ENCODE peak calls at places on chromosomes 2 and 18, in four cellular contexts. One of them, this sample, is unnamed.

GRCh38 chr18:62105373-62105772 is 81.5 kb downstream of the PIGN start:
- DNase-seq in neuronal stem cell: no peak
- DNase-seq in mesenchymal stem cell: no peak
- DNase-seq in H1: no peak
- DNase-seq in this sample: no peak

GRCh38 chr2:8576525-8577157 is 105.2 kb upstream of the ID2 start:
- DNase-seq in neuronal stem cell: no peak
- DNase-seq in mesenchymal stem cell: no peak
- DNase-seq in H1: no peak
- DNase-seq in this sample: no peak

GRCh38 chr2:104412384-104412783 is 441.5 kb upstream of the POU3F3 start:
- DNase-seq in mesenchymal stem cell: no peak
- DNase-seq in H1: no peak
- DNase-seq in neuronal stem cell: no peak
- DNase-seq in this sample: no peak

GRCh38 chr18:48674758-48675157 is 135.9 kb downstream of the CTIF start:
- DNase-seq in neuronal stem cell: no peak
- DNase-seq in mesenchymal stem cell: no peak
- DNase-seq in H1: no peak
- DNase-seq in this sample: no peak

GRCh38 chr2:237538901-237539300 is 27.5 kb upstream of the PRLH start:
- DNase-seq in mesenchymal stem cell: no peak
- DNase-seq in neuronal stem cell: no peak
- DNase-seq in H1: no peak
- DNase-seq in this sample: no peak

GRCh38 chr18:3368193-3368592 is 81.8 kb upstream of the TGIF1 start:
- DNase-seq in H1: no peak
- DNase-seq in neuronal stem cell: no peak
- DNase-seq in mesenchymal stem cell: peak; percentile 19
- DNase-seq in this sample: no peak

GRCh38 chr2:159140070-159140774 is 146.3 kb downstream of the WDSUB1 start:
- DNase-seq in H1: no peak
- DNase-seq in mesenchymal stem cell: peak; percentile 93
- DNase-seq in neuronal stem cell: no peak
- DNase-seq in this sample: no peak

GRCh38 chr2:46866770-46867246 is 48.8 kb downstream of the MCFD2 start:
- DNase-seq in neuronal stem cell: no peak
- DNase-seq in mesenchymal stem cell: no peak
- DNase-seq in H1: no peak
- DNase-seq in this sample: no peak

GRCh38 chr2:85537600-85538506 is 1.1 kb upstream of the MAT2A start:
- DNase-seq in neuronal stem cell: peak; percentile 51
- DNase-seq in H1: peak; percentile 56
- DNase-seq in mesenchymal stem cell: peak; percentile 68
- DNase-seq in this sample: peak; percentile 21

GRCh38 chr2:8647462-8647857 is 34.4 kb upstream of the ID2 start:
- DNase-seq in mesenchymal stem cell: no peak
- DNase-seq in neuronal stem cell: no peak
- DNase-seq in H1: no peak
- DNase-seq in this sample: no peak

GRCh38 chr18:43034683-43035500 is 80.6 kb downstream of the RIT2 start:
- DNase-seq in neuronal stem cell: no peak
- DNase-seq in mesenchymal stem cell: no peak
- DNase-seq in H1: peak; percentile 63
- DNase-seq in this sample: peak; percentile 61

GRCh38 chr18:58391932-58392331 is 237.0 kb downstream of the ALPK2 start:
- DNase-seq in mesenchymal stem cell: no peak
- DNase-seq in neuronal stem cell: no peak
- DNase-seq in H1: no peak
- DNase-seq in this sample: no peak

GRCh38 chr2:168738057-168738456 is 64.4 kb upstream of the NOSTRIN start:
- DNase-seq in neuronal stem cell: no peak
- DNase-seq in mesenchymal stem cell: no peak
- DNase-seq in H1: no peak
- DNase-seq in this sample: no peak

GRCh38 chr2:172427990-172428840 is 829 bp downstream of the ITGA6 start:
- DNase-seq in H1: no peak
- DNase-seq in mesenchymal stem cell: peak; percentile 36
- DNase-seq in neuronal stem cell: peak; percentile 42
- DNase-seq in this sample: no peak

GRCh38 chr2:163407296-163407695 is 328.5 kb downstream of the FIGN start:
- DNase-seq in H1: no peak
- DNase-seq in mesenchymal stem cell: peak; percentile 73
- DNase-seq in neuronal stem cell: no peak
- DNase-seq in this sample: no peak

GRCh38 chr18:50776383-50776782 is 43.4 kb downstream of the MRO start:
- DNase-seq in H1: no peak
- DNase-seq in neuronal stem cell: no peak
- DNase-seq in mesenchymal stem cell: no peak
- DNase-seq in this sample: peak; percentile 22

GRCh38 chr2:189336276-189336975 is 104.8 kb upstream of the WDR75 start:
- DNase-seq in mesenchymal stem cell: peak; percentile 55
- DNase-seq in H1: no peak
- DNase-seq in neuronal stem cell: no peak
- DNase-seq in this sample: no peak

GRCh38 chr2:165794520-165794882 is 454 bp upstream of the GALNT3 start:
- DNase-seq in mesenchymal stem cell: peak; percentile 72
- DNase-seq in neuronal stem cell: peak; percentile 14
- DNase-seq in H1: no peak
- DNase-seq in this sample: peak; percentile 40

GRCh38 chr2:162056796-162057399 is 17.1 kb downstream of the DPP4 start:
- DNase-seq in neuronal stem cell: no peak
- DNase-seq in H1: no peak
- DNase-seq in mesenchymal stem cell: no peak
- DNase-seq in this sample: no peak

GRCh38 chr2:12835733-12836132 is 119.0 kb downstream of the TRIB2 start:
- DNase-seq in mesenchymal stem cell: no peak
- DNase-seq in H1: no peak
- DNase-seq in neuronal stem cell: no peak
- DNase-seq in this sample: no peak

GRCh38 chr18:12271376-12272235 is 17.4 kb downstream of the CIDEA start:
- DNase-seq in neuronal stem cell: peak; percentile 85
- DNase-seq in H1: no peak
- DNase-seq in mesenchymal stem cell: peak; percentile 86
- DNase-seq in this sample: peak; percentile 73

GRCh38 chr2:48849770-48850169 is 94.2 kb upstream of the LHCGR start:
- DNase-seq in neuronal stem cell: no peak
- DNase-seq in mesenchymal stem cell: no peak
- DNase-seq in H1: no peak
- DNase-seq in this sample: no peak

GRCh38 chr18:10793730-10794370 is 268.0 kb downstream of the NAPG start:
- DNase-seq in mesenchymal stem cell: no peak
- DNase-seq in H1: no peak
- DNase-seq in neuronal stem cell: no peak
- DNase-seq in this sample: no peak

DNA sequence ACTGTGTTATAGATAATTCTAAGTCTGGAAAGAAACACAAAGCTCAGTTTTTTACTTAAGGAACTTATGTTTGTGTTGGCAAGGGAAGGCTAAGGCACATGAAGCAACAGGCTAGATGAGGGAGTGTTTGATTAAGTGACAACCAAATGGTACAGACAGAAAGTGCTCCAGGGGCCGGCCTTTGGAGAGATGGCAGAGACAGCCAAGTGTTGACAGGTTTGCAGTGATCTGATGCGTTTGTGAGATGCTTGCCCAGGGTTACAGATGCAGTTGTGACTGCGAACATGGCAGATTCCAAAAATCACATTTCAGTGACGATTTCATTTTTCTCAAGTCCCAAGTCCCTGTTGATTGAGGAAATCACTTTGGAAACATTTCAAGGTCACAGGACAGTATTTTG is 398.1 kb downstream of the MEIS1 start:
- DNase-seq in H1: no peak
- DNase-seq in neuronal stem cell: no peak
- DNase-seq in mesenchymal stem cell: no peak
- DNase-seq in this sample: no peak
- H3K18ac ChIP-seq in H1: no peak overlapping the region
- H3K18ac ChIP-seq in neuronal stem cell: no peak overlapping the region
- H3K18ac ChIP-seq in mesenchymal stem cell: no peak overlapping the region
- H3K18ac ChIP-seq in this sample: no peak overlapping the region

GRCh38 chr2:20594957-20595356 is 55.9 kb downstream of the HS1BP3 start:
- DNase-seq in H1: no peak
- DNase-seq in neuronal stem cell: no peak
- DNase-seq in mesenchymal stem cell: no peak
- DNase-seq in this sample: peak; percentile 80
- H2BK5ac ChIP-seq in H1: no peak overlapping the region
- H2BK5ac ChIP-seq in neuronal stem cell: peak overlapping the region; percentile 4
- H2BK5ac ChIP-seq in mesenchymal stem cell: peak overlapping the region; percentile 54
- H2BK5ac ChIP-seq in this sample: peak overlapping the region; percentile 59

GRCh38 chr2:70190086-70190412 is 770 bp downstream of the C2orf42 start:
- DNase-seq in H1: no peak
- DNase-seq in mesenchymal stem cell: no peak
- DNase-seq in neuronal stem cell: no peak
- DNase-seq in this sample: no peak

GRCh38 chr2:70190413-70191243 is at the start of gene C2orf42:
- DNase-seq in H1: peak; percentile 92
- DNase-seq in neuronal stem cell: peak; percentile 87
- DNase-seq in mesenchymal stem cell: peak; percentile 98
- DNase-seq in this sample: peak; percentile 99

GRCh38 chr2:70192516-70192915 is 1.7 kb upstream of the C2orf42 start:
- DNase-seq in neuronal stem cell: no peak
- DNase-seq in H1: no peak
- DNase-seq in mesenchymal stem cell: no peak
- DNase-seq in this sample: no peak

GRCh38 chr2:70188460-70188859 is 2.4 kb downstream of the C2orf42 start:
- DNase-seq in neuronal stem cell: no peak
- DNase-seq in mesenchymal stem cell: peak; percentile 15
- DNase-seq in H1: no peak
- DNase-seq in this sample: no peak

DNA sequence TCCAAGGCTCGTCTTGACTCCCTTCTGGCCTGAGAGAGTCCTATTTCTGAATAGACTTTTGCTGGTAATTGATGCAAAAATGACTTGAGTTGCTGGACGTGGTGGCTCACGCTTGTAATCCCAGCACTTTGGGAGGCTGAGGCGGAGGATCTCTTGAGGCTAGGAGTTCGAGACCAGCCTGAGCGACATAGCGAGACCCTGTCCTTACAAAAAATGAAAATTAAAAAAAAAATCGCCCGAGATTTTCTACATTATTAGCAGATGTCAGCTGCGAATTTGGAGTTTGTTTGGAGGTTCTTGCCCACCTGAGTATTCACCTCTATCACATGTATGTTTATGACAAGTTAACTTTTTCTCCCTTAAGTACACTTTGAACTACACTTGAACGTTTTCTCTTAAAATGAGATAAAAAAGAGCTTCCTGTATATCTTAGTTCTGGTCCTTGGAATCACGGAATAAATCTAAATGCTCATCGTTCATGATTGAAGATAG is 471 bp upstream of the C2orf42 start:
- DNase-seq in neuronal stem cell: no peak
- DNase-seq in mesenchymal stem cell: no peak
- DNase-seq in H1: no peak
- DNase-seq in this sample: no peak
- H3K4me3 ChIP-seq in neuronal stem cell: peak overlapping the region; percentile 66
- H3K4me3 ChIP-seq in mesenchymal stem cell: no peak overlapping the region
- H3K4me3 ChIP-seq in H1: peak overlapping the region; percentile 71
- H3K4me3 ChIP-seq in this sample: no peak overlapping the region

GRCh38 chr2:125424386-125424785 is 1231.6 kb upstream of the GYPC start:
- DNase-seq in H1: no peak
- DNase-seq in neuronal stem cell: peak; percentile 9
- DNase-seq in mesenchymal stem cell: no peak
- DNase-seq in this sample: no peak
- H3K18ac ChIP-seq in H1: no peak overlapping the region
- H3K18ac ChIP-seq in neuronal stem cell: no peak overlapping the region
- H3K18ac ChIP-seq in mesenchymal stem cell: no peak overlapping the region
- H3K18ac ChIP-seq in this sample: no peak overlapping the region

GRCh38 chr2:203399031-203399430 is 70.8 kb downstream of the ABI2 start:
- DNase-seq in H1: no peak
- DNase-seq in neuronal stem cell: no peak
- DNase-seq in mesenchymal stem cell: no peak
- DNase-seq in this sample: no peak
- H2BK5ac ChIP-seq in H1: no peak overlapping the region
- H2BK5ac ChIP-seq in neuronal stem cell: no peak overlapping the region
- H2BK5ac ChIP-seq in mesenchymal stem cell: no peak overlapping the region
- H2BK5ac ChIP-seq in this sample: no peak overlapping the region

GRCh38 chr18:74914648-74915047 is 294.3 kb downstream of the PTGR3 start:
- DNase-seq in H1: no peak
- DNase-seq in mesenchymal stem cell: peak; percentile 9
- DNase-seq in neuronal stem cell: no peak
- DNase-seq in this sample: no peak

GRCh38 chr18:74921057-74921820 is 287.7 kb downstream of the PTGR3 start:
- DNase-seq in H1: no peak
- DNase-seq in mesenchymal stem cell: no peak
- DNase-seq in neuronal stem cell: no peak
- DNase-seq in this sample: no peak

GRCh38 chr18:74918276-74918675 is 290.7 kb downstream of the PTGR3 start:
- DNase-seq in mesenchymal stem cell: no peak
- DNase-seq in neuronal stem cell: no peak
- DNase-seq in H1: no peak
- DNase-seq in this sample: no peak

GRCh38 chr18:74914052-74914591 is 294.8 kb downstream of the PTGR3 start:
- DNase-seq in H1: no peak
- DNase-seq in mesenchymal stem cell: no peak
- DNase-seq in neuronal stem cell: no peak
- DNase-seq in this sample: no peak

GRCh38 chr18:74916773-74917393 is 292.1 kb downstream of the PTGR3 start:
- DNase-seq in H1: no peak
- DNase-seq in neuronal stem cell: no peak
- DNase-seq in mesenchymal stem cell: no peak
- DNase-seq in this sample: no peak
- H3K4me3 ChIP-seq in H1: no peak overlapping the region
- H3K4me3 ChIP-seq in neuronal stem cell: no peak overlapping the region
- H3K4me3 ChIP-seq in mesenchymal stem cell: no peak overlapping the region
- H3K4me3 ChIP-seq in this sample: peak overlapping the region; percentile 59

DNA sequence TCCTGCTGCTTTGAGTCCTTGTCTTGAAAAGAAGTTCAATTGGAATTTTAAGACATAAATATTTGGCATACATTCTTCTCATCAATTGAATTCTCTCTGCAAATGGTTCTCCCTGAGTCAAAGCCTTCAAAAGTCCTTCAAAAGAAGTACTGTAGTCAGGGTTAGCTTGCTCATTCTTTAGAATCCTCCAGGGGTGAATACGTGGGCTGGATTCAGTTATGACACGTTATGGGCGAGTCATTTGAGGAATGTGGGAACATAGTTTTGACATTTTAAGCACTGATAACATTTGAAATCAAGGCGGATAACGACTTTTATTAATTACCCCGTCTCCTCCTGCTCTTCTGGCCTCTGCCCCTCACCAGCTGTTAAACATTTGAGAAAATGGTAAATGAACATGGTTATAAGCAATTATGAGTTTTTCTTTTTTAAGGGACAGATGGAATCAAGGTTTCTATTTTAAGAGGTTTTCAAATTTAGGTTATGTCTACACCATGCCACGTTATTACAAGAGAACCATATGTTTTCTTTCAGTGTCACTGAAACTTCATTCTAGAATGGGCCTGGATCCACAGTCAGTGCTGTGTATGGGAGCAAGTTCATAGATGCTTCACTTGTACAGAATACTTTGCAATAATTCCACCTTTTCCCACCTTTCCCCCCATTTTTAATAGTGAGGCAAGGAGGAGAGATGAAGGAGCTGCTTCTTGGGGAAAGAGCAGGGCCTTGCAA is 273.1 kb downstream of the TSN start:
- DNase-seq in mesenchymal stem cell: no peak
- DNase-seq in H1: no peak
- DNase-seq in neuronal stem cell: no peak
- DNase-seq in this sample: peak; percentile 11
- H3K18ac ChIP-seq in mesenchymal stem cell: no peak overlapping the region
- H3K18ac ChIP-seq in H1: no peak overlapping the region
- H3K18ac ChIP-seq in neuronal stem cell: no peak overlapping the region
- H3K18ac ChIP-seq in this sample: no peak overlapping the region